ENCODE peak calls at places on chromosomes 5 and 9, in six cellular contexts. H, L, Z, F, J and I are unnamed samples.

GRCh38 chr5:83922699-83923098 is 202.0 kb upstream of the HAPLN1 start:
- DNase-seq in J (no peak), H (no peak), L (no peak), F (no peak), Z (no peak), I (no peak)

GRCh38 chr9:125878241-125878640 is 131.1 kb downstream of the PBX3 start:
- DNase-seq in F (no peak), L (no peak), J (no peak), Z (no peak), H (no peak), I (no peak)

GRCh38 chr5:66080664-66081063 is 63.4 kb upstream of the SREK1 start:
- DNase-seq in L (no peak), H (no peak), F (no peak), J (no peak), Z (no peak), I (no peak)

GRCh38 chr5:116441223-116441622 is 133.4 kb downstream of the SEMA6A start:
- DNase-seq in L (no peak), F (no peak), Z (no peak), H (no peak), J (no peak), I (no peak)

GRCh38 chr9:99690573-99690972 is 131.1 kb upstream of the NR4A3 start:
- DNase-seq in Z (no peak), J (no peak), L (no peak), H (no peak), F (no peak), I (no peak)

GRCh38 chr5:14406554-14406849 is 175.1 kb upstream of the OTULINL start:
- DNase-seq in F (no peak), J (no peak), L (no peak), H (no peak), Z (no peak), I (no peak)

GRCh38 chr9:128689820-128690683 is 1.0 kb downstream of the SET start:
- DNase-seq in L (peak; percentile 36), F (peak; percentile 52), J (no peak), Z (no peak), H (peak; percentile 76), I (peak; percentile 56)

GRCh38 chr9:120832766-120833165 is 10.0 kb downstream of the PSMD5 start:
- DNase-seq in J (no peak), F (no peak), L (no peak), Z (no peak), H (no peak), I (no peak)

GRCh38 chr9:92808726-92809451 is 44.3 kb upstream of the BICD2 start:
- DNase-seq in Z (peak; percentile 93), H (peak; percentile 47), L (peak; percentile 70), J (peak; percentile 85), F (peak; percentile 19), I (no peak)

GRCh38 chr5:67015577-67016290 is 180.9 kb downstream of the CD180 start:
- DNase-seq in L (no peak), H (no peak), F (no peak), Z (no peak), J (no peak), I (no peak)

GRCh38 chr9:133467101-133467500 is 7.3 kb downstream of the CACFD1 start:
- DNase-seq in H (no peak), J (no peak), Z (no peak), F (no peak), L (no peak), I (no peak)

GRCh38 chr9:122402403-122403268 is 31.8 kb downstream of the PTGS1 start:
- DNase-seq in J (no peak), Z (peak; percentile 58), H (no peak), L (no peak), F (no peak), I (no peak)

GRCh38 chr5:95111141-95111540 is 173.8 kb downstream of the MCTP1 start:
- DNase-seq in H (no peak), F (no peak), J (no peak), L (no peak), Z (no peak), I (no peak)

GRCh38 chr5:161064800-161065199 is 212.8 kb upstream of the ATP10B start:
- DNase-seq in J (no peak), H (no peak), F (no peak), L (no peak), Z (no peak), I (no peak)

GRCh38 chr5:79070002-79070567 is 518 bp downstream of the BHMT2 start:
- DNase-seq in J (peak; percentile 64), H (no peak), Z (no peak), L (peak; percentile 11), F (no peak), I (no peak)

GRCh38 chr5:148858106-148858505 is 31.7 kb downstream of the ADRB2 start:
- DNase-seq in L (no peak), F (no peak), J (no peak), H (no peak), Z (no peak), I (no peak)

GRCh38 chr5:177510567-177511053 is 984 bp upstream of the DOK3 start:
- DNase-seq in F (no peak), Z (no peak), L (no peak), J (no peak), H (no peak), I (no peak)

GRCh38 chr9:91562412-91562811 is 138.8 kb upstream of the NFIL3 start:
- DNase-seq in Z (no peak), L (no peak), J (no peak), H (no peak), F (no peak), I (no peak)

GRCh38 chr5:71887680-71888079 is 168.6 kb downstream of the CARTPT start:
- DNase-seq in H (no peak), J (no peak), L (no peak), F (no peak), Z (no peak), I (peak; percentile 75)

GRCh38 chr5:170107674-170108073 is 2.0 kb downstream of the FOXI1 start:
- DNase-seq in J (no peak), Z (peak; percentile 14), L (no peak), H (no peak), F (no peak), I (no peak)

GRCh38 chr5:71528206-71528605 is 58.9 kb upstream of the MCCC2 start:
- DNase-seq in Z (no peak), L (no peak), J (no peak), F (no peak), H (no peak), I (no peak)

GRCh38 chr5:153623117-153623516 is 132.6 kb downstream of the GRIA1 start:
- DNase-seq in F (no peak), L (no peak), Z (no peak), J (no peak), H (no peak), I (no peak)

GRCh38 chr5:83026507-83026906 is 50.7 kb downstream of the TMEM167A start:
- DNase-seq in L (no peak), J (no peak), Z (no peak), F (no peak), H (no peak), I (no peak)

DNA sequence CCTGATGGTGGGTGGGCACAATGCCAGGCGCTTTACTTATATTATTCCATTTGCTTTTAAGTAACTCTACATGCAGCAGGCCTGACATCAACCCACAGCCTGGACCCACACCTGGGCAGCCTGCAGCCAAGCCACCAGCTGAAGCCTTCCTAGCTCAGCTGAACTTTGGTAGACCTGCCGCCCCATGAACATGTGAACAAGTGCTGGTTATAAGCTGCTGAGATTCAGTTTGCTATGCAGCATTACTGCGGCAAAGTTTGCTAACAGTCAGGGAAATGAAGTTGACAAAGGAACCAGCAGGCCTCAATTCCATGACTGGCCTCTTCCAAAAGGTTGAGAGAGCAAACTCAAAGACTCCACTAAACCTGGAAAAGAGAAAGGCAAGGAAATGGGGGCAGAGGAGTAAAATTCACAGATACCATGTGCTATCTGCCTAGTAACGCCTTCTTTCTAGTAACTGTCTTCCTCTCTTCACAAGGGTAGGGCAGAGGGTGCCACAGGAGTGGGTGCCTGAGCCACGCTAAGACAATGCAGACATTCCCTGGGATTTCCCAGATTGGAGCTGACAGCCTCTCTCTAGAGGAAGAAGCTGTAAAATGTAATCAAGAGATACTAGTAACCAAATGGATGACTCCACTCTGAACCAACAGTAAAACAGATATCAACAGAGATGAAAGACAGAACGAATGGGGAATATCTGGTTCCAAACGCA is 2.9 kb downstream of the BOD1 start:
- DNase-seq in H (no peak), Z (no peak), F (no peak), L (no peak), J (no peak), I (no peak)
- H3K4me3 ChIP-seq in H (no peak overlapping the region), Z (no peak overlapping the region), F (no peak overlapping the region), L (no peak overlapping the region), J (no peak overlapping the region), I (no peak overlapping the region)

GRCh38 chr5:15727375-15727774 is 227.4 kb downstream of the FBXL7 start:
- DNase-seq in J (no peak), Z (no peak), L (no peak), H (no peak), F (no peak), I (no peak)

GRCh38 chr5:15737036-15737821 is 237.2 kb downstream of the FBXL7 start:
- DNase-seq in L (no peak), F (no peak), H (no peak), Z (no peak), J (no peak), I (no peak)

GRCh38 chr5:15734058-15734457 is 234.1 kb downstream of the FBXL7 start:
- DNase-seq in Z (no peak), J (no peak), H (no peak), L (no peak), F (no peak), I (no peak)

DNA sequence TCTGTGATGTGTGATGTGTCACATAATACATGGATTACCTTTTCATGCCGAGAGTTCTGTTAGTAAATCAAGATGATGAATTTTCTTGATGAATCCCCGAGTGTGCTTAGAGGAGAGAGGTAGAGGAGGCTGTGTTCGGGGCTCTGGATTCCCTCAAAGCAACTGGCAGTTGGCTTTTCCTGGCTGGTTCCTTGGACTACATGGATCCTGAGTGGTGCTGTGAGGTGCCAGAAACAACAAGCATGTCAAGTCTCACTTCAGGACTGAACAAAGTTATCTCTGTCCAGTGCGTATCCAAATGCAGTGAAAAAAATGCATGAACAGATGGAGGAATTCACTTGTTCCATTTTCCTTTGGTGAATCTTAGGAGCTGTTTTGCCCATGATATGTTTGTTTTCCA is 231.7 kb downstream of the FBXL7 start:
- DNase-seq in Z (no peak), L (no peak), H (no peak), F (no peak), J (no peak), I (no peak)
- H3K4me3 ChIP-seq in Z (no peak overlapping the region), L (no peak overlapping the region), H (no peak overlapping the region), F (no peak overlapping the region), J (no peak overlapping the region), I (no peak overlapping the region)

GRCh38 chr9:130845901-130846381 is 10.9 kb downstream of the ABL1 start:
- DNase-seq in F (no peak), H (no peak), J (no peak), Z (no peak), L (no peak), I (no peak)
- H3K4me3 ChIP-seq in F (no peak overlapping the region), H (no peak overlapping the region), J (peak overlapping the region; percentile 28), Z (no peak overlapping the region), L (no peak overlapping the region), I (no peak overlapping the region)

DNA sequence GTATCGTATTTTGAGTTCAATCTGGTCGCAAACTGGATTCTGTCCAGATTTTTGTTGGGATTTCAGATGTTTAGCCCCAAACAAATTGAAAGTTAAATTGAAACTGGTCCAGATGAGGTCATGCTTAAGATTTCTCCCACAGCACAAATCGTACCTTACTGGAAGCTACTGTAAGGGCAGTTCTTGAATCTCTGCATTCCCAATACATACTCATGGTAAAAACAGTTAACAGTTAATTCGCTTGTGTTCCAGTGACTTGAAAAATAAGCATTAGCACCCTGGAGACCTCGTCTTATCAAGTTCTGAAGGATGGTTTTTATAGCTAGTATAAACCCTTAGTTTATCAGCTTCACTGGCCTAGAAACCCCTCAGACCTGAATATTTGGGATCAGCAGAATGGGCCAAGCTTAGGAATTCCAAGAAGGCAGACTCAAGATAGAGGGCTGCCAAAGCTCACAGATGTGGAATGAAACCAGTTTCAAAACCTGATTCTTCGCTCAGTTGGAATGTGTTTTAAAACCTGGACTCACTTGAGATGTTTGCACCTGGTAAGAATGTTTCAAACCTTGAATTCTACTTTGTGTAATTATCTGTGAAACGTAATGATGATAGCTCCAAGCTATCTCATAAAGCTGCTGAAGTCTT is 103.6 kb downstream of the C9orf152 start:
- DNase-seq in F (no peak), H (no peak), L (no peak), Z (no peak), J (no peak), I (no peak)
- H3K4me3 ChIP-seq in F (no peak overlapping the region), H (no peak overlapping the region), L (no peak overlapping the region), Z (no peak overlapping the region), J (no peak overlapping the region), I (no peak overlapping the region)